ENCODE peak calls at places on chromosomes 2 and 18, in four cellular contexts. B is HepG2, Q is K562, C is GM12878. W is an unnamed sample.

GRCh38 chr2:4673025-4673489 is 969.7 kb downstream of the DCDC2C start:
- DNase-seq in Q (peak), C (no peak), B (peak), W (peak)

GRCh38 chr2:102005989-102006885 is 14.5 kb downstream of the IL1R2 start:
- DNase-seq in B (peak), C (no peak), Q (peak), W (peak)

GRCh38 chr2:48572797-48573196 is 42.8 kb downstream of the STON1 start:
- DNase-seq in Q (peak), B (peak), C (no peak), W (no peak)

GRCh38 chr2:145038041-145038525 is 518.2 kb upstream of the ZEB2 start:
- DNase-seq in Q (no peak), C (no peak), B (no peak), W (no peak)

GRCh38 chr2:189076572-189076971 is 102.4 kb downstream of the COL3A1 start:
- DNase-seq in B (no peak), Q (no peak), C (no peak), W (no peak)

GRCh38 chr2:133498615-133499585 is 69.4 kb downstream of the NCKAP5 start:
- DNase-seq in Q (no peak), C (peak), B (no peak), W (no peak)

GRCh38 chr2:119598576-119598975 is 54.3 kb downstream of the CFAP221 start:
- DNase-seq in C (no peak), Q (no peak), B (no peak), W (no peak)

GRCh38 chr2:212227755-212228154 is 310.8 kb downstream of the ERBB4 start:
- DNase-seq in B (peak), Q (no peak), C (no peak), W (peak)

GRCh38 chr2:31324000-31324633 is 90.2 kb downstream of the EHD3 start:
- DNase-seq in Q (no peak), C (peak), B (no peak), W (no peak)

GRCh38 chr2:100388703-100389102 is 28.8 kb downstream of the CHST10 start:
- DNase-seq in B (no peak), C (no peak), Q (no peak), W (no peak)

GRCh38 chr18:5380581-5380980 is 85.1 kb upstream of the ZBTB14 start:
- DNase-seq in Q (no peak), C (no peak), B (no peak), W (no peak)

GRCh38 chr2:9820020-9820973 is 23.0 kb upstream of the TAF1B start:
- DNase-seq in B (peak), C (no peak), Q (no peak), W (peak)

GRCh38 chr18:62585274-62586147 is 62.7 kb downstream of the ZCCHC2 start:
- DNase-seq in C (no peak), B (no peak), Q (no peak), W (no peak)

GRCh38 chr2:32135409-32135808 is 30.3 kb upstream of the SLC30A6 start:
- DNase-seq in C (no peak), Q (peak), B (peak), W (peak)

GRCh38 chr2:189641565-189641964 is 19.7 kb upstream of the ASNSD1 start:
- DNase-seq in Q (no peak), C (no peak), B (no peak), W (no peak)

GRCh38 chr2:216774620-216775019 is 79.3 kb upstream of the IGFBP5 start:
- DNase-seq in Q (peak), C (no peak), B (no peak), W (no peak)

GRCh38 chr2:240957656-240958365 is 40.6 kb upstream of the SNED1 start:
- DNase-seq in B (peak), C (no peak), Q (no peak), W (no peak)

GRCh38 chr2:11754705-11755026 is 8.2 kb downstream of the LPIN1 start:
- DNase-seq in B (no peak), C (no peak), Q (no peak), W (no peak)

GRCh38 chr2:106366145-106366544 is 102.1 kb downstream of the RGPD3 start:
- DNase-seq in B (no peak), Q (no peak), C (no peak), W (no peak)

GRCh38 chr18:76064998-76065397 is 430.0 kb downstream of the ZNF516 start:
- DNase-seq in Q (peak), C (no peak), B (no peak), W (no peak)

GRCh38 chr2:111678651-111679050 is 205.3 kb downstream of the ANAPC1 start:
- DNase-seq in C (no peak), B (no peak), Q (no peak), W (no peak)

GRCh38 chr2:162245051-162245450 is 1.8 kb upstream of the FAP start:
- DNase-seq in Q (no peak), B (no peak), C (no peak), W (no peak)

GRCh38 chr2:162244559-162245031 is 1.4 kb upstream of the FAP start:
- DNase-seq in B (no peak), C (no peak), Q (no peak), W (no peak)

GRCh38 chr2:162243305-162243693 is at the start of gene FAP:
- DNase-seq in C (no peak), B (no peak), Q (no peak), W (no peak)

GRCh38 chr2:162241571-162241970 is 1.7 kb downstream of the FAP start:
- DNase-seq in B (no peak), Q (no peak), C (no peak), W (no peak)

GRCh38 chr2:162242586-162243304 is 500 bp downstream of the FAP start:
- DNase-seq in Q (no peak), B (no peak), C (no peak), W (no peak)
- H3K4me3 ChIP-seq in Q (no peak), B (no peak), C (no peak), W (no peak)

DNA sequence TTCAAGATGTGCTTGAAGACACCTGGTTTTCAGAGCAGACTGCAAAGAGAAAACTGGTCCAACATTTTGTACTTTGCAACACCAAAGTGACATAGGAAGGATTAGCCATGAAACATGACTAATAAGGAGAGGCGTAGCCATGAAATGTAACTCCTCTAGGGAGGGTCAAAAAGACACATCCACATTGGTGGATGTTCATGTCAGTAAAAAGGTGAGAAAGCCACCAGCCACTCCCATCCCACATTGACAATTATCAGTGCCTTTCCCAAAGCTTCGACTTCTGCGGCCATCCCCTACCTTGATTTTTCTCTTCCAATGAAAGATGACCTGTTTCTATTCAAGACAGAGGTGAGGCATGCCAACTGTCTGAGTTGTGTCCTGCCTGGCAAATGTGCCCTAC is 223.2 kb downstream of the ALK start:
- DNase-seq in C (no peak), Q (no peak), B (no peak), W (no peak)
- TF ChIP-seq ESRRA in C (no peak), Q (no peak), B (no peak), W (no peak)

GRCh38 chr2:180618570-180618969 is 361.8 kb upstream of the UBE2E3 start:
- DNase-seq in B (no peak), C (no peak), Q (no peak), W (no peak)
- TF ChIP-seq RFX5 in B (no peak), C (no peak), Q (no peak), W (no peak)

DNA sequence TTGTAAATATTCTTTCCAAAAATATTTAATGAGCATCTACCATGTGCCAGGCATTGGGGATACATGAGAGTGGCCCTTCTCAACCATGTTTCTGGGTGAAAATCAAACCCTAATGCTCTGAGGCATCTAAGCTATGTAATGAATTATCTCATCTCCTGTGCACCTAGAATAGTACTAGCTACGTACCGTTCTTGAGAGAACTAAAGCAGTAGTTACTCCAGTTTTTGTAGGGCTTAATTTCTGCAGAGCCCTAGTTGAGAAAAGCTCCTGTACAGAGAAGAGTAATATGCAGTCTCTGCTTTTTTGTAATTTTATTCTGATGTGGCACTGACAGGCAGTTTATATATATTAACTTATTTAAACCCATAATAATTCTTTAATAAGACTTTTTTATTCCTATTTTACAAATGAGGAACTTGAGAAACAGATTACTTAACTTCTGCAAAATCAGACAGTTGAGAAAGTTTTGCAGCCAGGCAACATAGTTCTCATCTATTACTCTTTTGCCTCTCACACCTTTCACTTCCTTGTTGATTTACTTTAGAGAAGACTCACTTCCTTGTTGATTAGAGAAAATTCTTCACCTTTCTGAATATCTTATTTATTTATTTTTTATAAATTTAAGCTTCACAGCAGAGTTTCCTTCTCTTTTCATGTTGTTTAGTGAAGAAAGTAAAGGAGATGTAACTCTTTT is 3.1 kb downstream of the SPOPL start:
- DNase-seq in C (no peak), B (no peak), Q (no peak), W (no peak)
- H3K4me3 ChIP-seq in C (peak), B (peak), Q (no peak), W (no peak)

DNA sequence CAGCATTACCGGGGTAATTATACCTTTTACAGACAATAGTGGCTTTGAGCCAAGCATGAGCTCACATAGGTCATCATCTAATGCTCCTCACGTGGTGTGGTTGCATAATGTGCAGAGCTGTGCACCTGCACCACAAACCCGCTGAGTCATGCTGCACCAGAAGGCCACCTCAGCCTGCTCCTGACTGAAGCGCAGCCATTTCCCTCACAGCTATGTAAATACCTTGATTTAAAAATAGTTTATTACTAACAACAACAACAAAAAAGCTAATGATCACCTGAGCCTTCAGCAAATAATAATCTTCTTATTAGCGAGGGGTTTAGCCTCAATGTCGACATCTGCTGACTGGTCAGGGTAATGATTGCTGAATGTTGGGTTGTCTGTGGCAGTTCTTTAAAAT is 238.8 kb downstream of the MBD5 start:
- DNase-seq in Q (peak), B (no peak), C (no peak), W (no peak)
- TF ChIP-seq ESRRA in Q (no peak), B (no peak), C (no peak), W (no peak)

GRCh38 chr2:8575011-8575750 is 106.7 kb upstream of the ID2 start:
- DNase-seq in Q (no peak), B (peak), C (no peak), W (no peak)

GRCh38 chr2:8576525-8577157 is 105.2 kb upstream of the ID2 start:
- DNase-seq in Q (no peak), C (no peak), B (no peak), W (no peak)

GRCh38 chr2:8577573-8577972 is 104.3 kb upstream of the ID2 start:
- DNase-seq in B (no peak), Q (no peak), C (no peak), W (no peak)

GRCh38 chr2:8574196-8575010 is 107.5 kb upstream of the ID2 start:
- DNase-seq in Q (no peak), C (no peak), B (peak), W (no peak)

DNA sequence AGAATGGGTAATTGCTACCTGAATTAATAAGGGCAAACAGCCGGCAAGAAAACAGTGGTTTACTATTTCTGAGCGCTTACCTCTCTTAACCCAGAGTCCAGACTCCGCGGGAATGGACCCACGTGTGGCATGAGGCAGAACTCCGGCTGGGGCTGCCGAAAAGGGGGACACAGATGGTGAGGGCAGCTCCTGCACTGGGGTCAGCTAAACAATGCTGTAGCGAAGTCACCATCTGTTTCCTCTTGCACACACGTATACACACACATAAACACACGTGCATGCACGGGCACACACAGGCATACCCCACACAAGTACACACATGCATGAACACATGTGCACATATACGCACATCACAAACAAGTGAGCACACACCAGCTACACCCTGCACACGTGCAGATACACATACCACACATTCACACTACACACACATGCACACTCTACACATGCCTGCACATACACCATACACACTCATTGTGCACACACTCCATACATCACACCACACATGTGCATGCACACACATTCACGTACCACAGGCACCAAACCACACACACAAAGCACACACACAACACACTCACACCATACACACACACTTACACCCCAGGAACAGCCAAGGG is 105.9 kb upstream of the ID2 start:
- DNase-seq in B (no peak), C (no peak), Q (no peak), W (no peak)
- TF ChIP-seq RFX5 in B (no peak), C (no peak), Q (no peak), W (no peak)

DNA sequence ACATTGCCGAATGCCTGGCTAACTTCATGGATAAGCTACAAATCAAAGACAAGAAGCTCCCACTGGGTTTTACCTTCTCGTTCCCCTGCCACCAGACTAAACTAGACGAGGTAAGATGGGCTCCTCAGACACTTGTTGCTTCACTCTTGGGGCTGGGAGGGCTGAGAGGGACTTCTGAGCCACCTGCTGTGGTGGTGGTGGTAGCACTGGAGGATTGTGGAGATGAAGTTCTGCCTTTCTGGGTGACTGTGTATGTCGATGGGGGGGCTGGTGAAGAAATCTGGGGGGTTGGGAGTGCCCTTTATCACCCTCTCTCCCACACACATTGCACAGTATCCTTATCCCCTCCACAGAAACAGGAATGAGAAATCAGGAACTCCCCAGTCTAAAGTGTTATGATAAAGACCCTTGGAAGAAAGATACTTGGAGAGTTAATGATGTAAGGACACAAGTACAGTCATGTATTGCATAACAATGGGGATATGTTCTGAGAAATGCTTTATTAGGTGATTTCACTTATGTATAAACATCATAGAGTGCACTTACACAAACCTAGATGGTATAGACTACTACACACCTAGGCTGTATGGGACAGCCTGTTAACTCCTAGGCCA is 38.5 kb downstream of the HK2 start:
- DNase-seq in C (no peak), B (no peak), Q (no peak), W (no peak)
- H3K4me3 ChIP-seq in C (no peak), B (no peak), Q (no peak), W (no peak)

W was measured in A549.